ENCODE peak calls at places on chromosomes 5 and 9, in ten cellular contexts. S, V, E, P, W, C, T, N, Q and Y are unnamed samples. For H3K9me3, the result is how much of the 10 kb centered on the place peaks cover.

GRCh38 chr5:27048507-27048906 is 10.1 kb upstream of the CDH9 start:
- DNase-seq in S (no peak), V (no peak), E (no peak), P (no peak), W (no peak), C (no peak), T (no peak), N (no peak), Q (no peak), Y (no peak)

GRCh38 chr5:51731641-51732040 is 348.4 kb downstream of the ISL1 start:
- DNase-seq in S (no peak), V (no peak), E (no peak), P (no peak), W (no peak), C (no peak), T (no peak), N (no peak), Q (no peak), Y (no peak)

GRCh38 chr5:7244977-7245376 is 151.0 kb upstream of the ADCY2 start:
- DNase-seq in S (no peak), V (no peak), E (no peak), P (no peak), W (no peak), C (no peak), T (no peak), N (no peak), Q (no peak), Y (no peak)

GRCh38 chr9:7273575-7273974 is 515.8 kb downstream of the KDM4C start:
- DNase-seq in S (no peak), V (no peak), E (no peak), P (no peak), W (peak), C (no peak), T (no peak), N (no peak), Q (no peak), Y (no peak)

GRCh38 chr5:109964136-109964535 is 274.4 kb downstream of the MAN2A1 start:
- DNase-seq in S (no peak), V (no peak), E (no peak), P (no peak), W (no peak), C (no peak), T (no peak), N (no peak), Q (no peak), Y (no peak)

GRCh38 chr5:167906209-167906853 is 385.1 kb upstream of the WWC1 start:
- DNase-seq in S (no peak), V (no peak), E (no peak), P (no peak), W (no peak), C (no peak), T (no peak), N (no peak), Q (no peak), Y (no peak)

GRCh38 chr9:78777747-78778146 is 480.8 kb downstream of the PSAT1 start:
- DNase-seq in S (no peak), V (no peak), E (no peak), P (no peak), W (no peak), C (no peak), T (no peak), N (no peak), Q (no peak), Y (no peak)

GRCh38 chr5:131634666-131634995 is 398 bp downstream of the RAPGEF6 start:
- DNase-seq in S (no peak), V (no peak), E (peak), P (peak), W (no peak), C (peak), T (peak), N (peak), Q (peak), Y (peak)

GRCh38 chr9:105419981-105420597 is 27.7 kb upstream of the FSD1L start:
- DNase-seq in S (no peak), V (no peak), E (no peak), P (no peak), W (no peak), C (no peak), T (no peak), N (no peak), Q (no peak), Y (no peak)

GRCh38 chr5:102628449-102629175 is 126.5 kb upstream of the PAM start:
- DNase-seq in S (no peak), V (no peak), E (no peak), P (no peak), W (no peak), C (no peak), T (no peak), N (no peak), Q (no peak), Y (no peak)

GRCh38 chr9:543478-543877 is 298.0 kb upstream of the DMRT1 start:
- DNase-seq in S (no peak), V (no peak), E (no peak), P (no peak), W (no peak), C (no peak), T (no peak), N (no peak), Q (no peak), Y (no peak)

GRCh38 chr9:36903541-36904435 is 130.3 kb downstream of the PAX5 start:
- DNase-seq in S (no peak), V (no peak), E (peak), P (no peak), W (peak), C (peak), T (no peak), N (no peak), Q (peak), Y (no peak)

GRCh38 chr9:35651964-35652828 is 1.5 kb upstream of the SIT1 start:
- DNase-seq in S (no peak), V (no peak), E (no peak), P (no peak), W (no peak), C (no peak), T (no peak), N (peak), Q (peak), Y (no peak)

GRCh38 chr9:4386819-4387218 is 87.0 kb upstream of the GLIS3 start:
- DNase-seq in S (peak), V (no peak), E (no peak), P (no peak), W (no peak), C (no peak), T (no peak), N (no peak), Q (no peak), Y (no peak)

GRCh38 chr5:56190500-56190899 is 42.6 kb downstream of the ANKRD55 start:
- DNase-seq in S (peak), V (no peak), E (peak), P (no peak), W (no peak), C (no peak), T (no peak), N (peak), Q (peak), Y (no peak)

GRCh38 chr5:83942155-83942554 is 221.5 kb upstream of the HAPLN1 start:
- DNase-seq in S (no peak), V (no peak), E (no peak), P (no peak), W (no peak), C (no peak), T (no peak), N (no peak), Q (no peak), Y (no peak)

GRCh38 chr9:78326564-78326963 is 29.6 kb downstream of the PSAT1 start:
- DNase-seq in S (no peak), V (no peak), E (no peak), P (no peak), W (no peak), C (no peak), T (no peak), N (no peak), Q (no peak), Y (no peak)

GRCh38 chr5:126139086-126139485 is 284.1 kb upstream of the GRAMD2B start:
- DNase-seq in S (no peak), V (no peak), E (no peak), P (no peak), W (no peak), C (no peak), T (no peak), N (no peak), Q (no peak), Y (no peak)

GRCh38 chr5:88881566-88881965 is 1.4 kb downstream of the MEF2C start:
- DNase-seq in S (no peak), V (no peak), E (no peak), P (no peak), W (no peak), C (no peak), T (no peak), N (no peak), Q (no peak), Y (no peak)

GRCh38 chr5:143896471-143896870 is 84.5 kb downstream of the HMHB1 start:
- DNase-seq in S (no peak), V (no peak), E (no peak), P (no peak), W (no peak), C (no peak), T (no peak), N (no peak), Q (no peak), Y (no peak)

GRCh38 chr5:173328896-173329369 is 719 bp upstream of the STC2 start:
- DNase-seq in S (no peak), V (no peak), E (no peak), P (no peak), W (no peak), C (no peak), T (no peak), N (no peak), Q (peak), Y (no peak)

GRCh38 chr5:180868960-180869359 is 7.9 kb upstream of the ZFP62 start:
- DNase-seq in S (peak), V (peak), E (peak), P (peak), W (peak), C (peak), T (peak), N (peak), Q (peak), Y (peak)

GRCh38 chr5:179089502-179089901 is 29.3 kb downstream of the ZNF354C start:
- DNase-seq in S (no peak), V (no peak), E (no peak), P (no peak), W (no peak), C (no peak), T (no peak), N (no peak), Q (no peak), Y (no peak)
- H3K9me3 ChIP-seq in S (half or more), V (half or more), E (under half), P (under half), W (under half), C (under half), T (under half), N (under half), Q (under half), Y (under half)

DNA sequence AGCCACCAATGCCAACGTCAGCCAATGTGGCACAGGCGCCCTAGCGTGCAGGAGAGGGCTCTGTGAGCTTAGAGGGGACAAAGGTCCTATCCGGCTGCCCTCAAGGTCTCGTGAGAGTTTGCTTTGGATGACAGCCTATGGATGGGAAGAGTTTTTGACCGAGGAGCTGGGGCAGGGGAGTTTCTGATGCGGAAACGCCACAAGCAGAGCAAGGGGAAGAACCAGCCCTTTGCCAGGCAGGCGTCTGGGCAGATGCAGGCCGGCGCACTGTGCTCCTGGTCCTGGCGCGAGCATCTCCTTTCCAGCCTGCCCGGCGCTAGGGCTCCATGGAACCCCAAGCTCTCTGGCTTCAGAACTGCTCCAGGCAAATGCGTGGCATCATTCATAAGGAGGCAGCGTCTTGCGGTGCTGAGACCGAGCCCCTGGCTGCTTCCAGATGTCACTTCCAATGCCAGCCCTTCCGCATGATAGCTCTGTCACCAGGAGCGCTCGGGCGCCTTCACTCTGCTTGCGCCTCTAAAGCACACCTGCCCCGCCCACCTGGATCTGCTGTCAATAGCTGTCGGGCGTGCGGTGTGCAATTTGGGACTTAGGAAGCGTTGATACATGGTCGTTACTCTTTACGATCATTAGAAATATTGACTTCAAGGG is 374.9 kb upstream of the IRX1 start:
- DNase-seq in S (no peak), V (no peak), E (peak), P (no peak), W (no peak), C (no peak), T (peak), N (peak), Q (no peak), Y (no peak)
- H3K9me3 ChIP-seq in S (under half), V (under half), E (under half), P (under half), W (under half), C (under half), T (under half), N (under half), Q (under half), Y (under half)

DNA sequence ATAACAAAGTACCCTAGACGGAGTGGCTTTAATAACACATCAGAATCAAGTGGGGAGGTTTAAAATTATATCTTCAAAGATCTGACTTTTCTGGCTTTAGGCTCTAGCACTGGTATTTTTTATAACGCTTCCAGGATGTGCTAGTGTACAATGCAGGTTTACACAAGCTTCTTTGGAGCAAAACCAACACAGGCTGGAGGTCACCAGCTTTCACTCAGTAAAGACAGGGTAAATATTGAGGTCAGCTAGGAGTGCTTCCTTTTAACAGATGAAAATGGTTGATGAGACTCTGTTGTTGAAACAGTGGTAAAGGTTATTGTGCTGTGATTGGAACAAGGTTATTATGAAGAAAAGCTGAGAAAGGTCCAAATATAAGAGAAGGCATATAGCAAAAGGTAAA is 414.2 kb downstream of the TAF11L14 start:
- DNase-seq in S (no peak), V (no peak), E (no peak), P (no peak), W (no peak), C (no peak), T (no peak), N (no peak), Q (no peak), Y (no peak)
- H3K9me3 ChIP-seq in S (under half), V (under half), E (under half), P (under half), W (under half), C (under half), T (under half), N (under half), Q (under half), Y (under half)

GRCh38 chr5:23457780-23458179 is 49.6 kb upstream of the PRDM9 start:
- DNase-seq in S (no peak), V (no peak), E (no peak), P (no peak), W (no peak), C (no peak), T (no peak), N (no peak), Q (no peak), Y (no peak)
- H3K9me3 ChIP-seq in S (under half), V (under half), E (under half), P (under half), W (under half), C (under half), T (under half), N (under half), Q (under half), Y (under half)

GRCh38 chr9:94270009-94270408 is 10.9 kb downstream of the ZNF169 start:
- DNase-seq in S (no peak), V (no peak), E (no peak), P (no peak), W (no peak), C (no peak), T (no peak), N (no peak), Q (no peak), Y (no peak)
- H3K9me3 ChIP-seq in S (under half), V (under half), E (under half), P (under half), W (under half), C (under half), T (under half), N (under half), Q (under half), Y (under half)

DNA sequence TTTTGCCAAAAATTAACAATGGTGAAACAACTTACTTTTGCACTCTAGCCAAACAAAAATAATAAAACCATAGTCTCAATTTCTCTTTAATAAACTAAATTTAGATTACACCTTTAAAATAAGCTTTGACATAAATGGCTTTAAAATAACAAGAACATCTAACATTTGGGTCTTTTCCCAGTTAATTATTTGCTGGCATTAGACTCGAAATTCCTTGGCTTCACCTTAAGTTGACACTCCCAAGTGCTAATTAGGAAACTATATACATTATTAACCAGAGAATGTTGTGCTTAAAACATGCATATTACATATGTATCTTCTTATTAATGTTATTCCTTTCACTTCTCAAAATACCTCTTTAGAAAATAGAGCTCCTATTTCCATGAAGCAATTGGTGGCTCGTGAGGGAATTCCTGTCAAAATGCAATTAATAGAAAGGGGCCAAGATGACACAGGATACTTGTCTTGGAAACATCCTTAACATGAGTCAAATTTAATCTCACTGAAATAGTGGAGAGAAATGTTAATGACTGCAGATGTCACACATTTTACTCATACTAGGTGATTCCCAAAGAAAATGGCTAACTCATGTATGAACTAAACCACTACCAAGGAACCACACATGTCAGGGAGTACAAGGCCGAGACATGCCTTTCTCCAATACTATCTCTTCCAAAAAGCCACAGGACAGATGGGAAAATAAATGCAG is 932.9 kb upstream of the DMAC1 start:
- DNase-seq in S (no peak), V (no peak), E (no peak), P (no peak), W (no peak), C (no peak), T (no peak), N (no peak), Q (no peak), Y (no peak)
- H3K9me3 ChIP-seq in S (under half), V (under half), E (under half), P (under half), W (under half), C (under half), T (under half), N (under half), Q (under half), Y (under half)

GRCh38 chr5:65938256-65938655 is 11.9 kb downstream of the ERBIN start:
- DNase-seq in S (no peak), V (no peak), E (no peak), P (no peak), W (no peak), C (no peak), T (no peak), N (no peak), Q (no peak), Y (no peak)
- H3K9me3 ChIP-seq in S (under half), V (under half), E (under half), P (under half), W (under half), C (under half), T (under half), N (under half), Q (under half), Y (under half)

GRCh38 chr9:129514891-129515290 is 106.0 kb downstream of the C9orf50 start:
- DNase-seq in S (no peak), V (no peak), E (no peak), P (no peak), W (no peak), C (no peak), T (no peak), N (no peak), Q (no peak), Y (no peak)
- H3K9me3 ChIP-seq in S (under half), V (under half), E (under half), P (under half), W (under half), C (under half), T (under half), N (under half), Q (under half), Y (under half)

DNA sequence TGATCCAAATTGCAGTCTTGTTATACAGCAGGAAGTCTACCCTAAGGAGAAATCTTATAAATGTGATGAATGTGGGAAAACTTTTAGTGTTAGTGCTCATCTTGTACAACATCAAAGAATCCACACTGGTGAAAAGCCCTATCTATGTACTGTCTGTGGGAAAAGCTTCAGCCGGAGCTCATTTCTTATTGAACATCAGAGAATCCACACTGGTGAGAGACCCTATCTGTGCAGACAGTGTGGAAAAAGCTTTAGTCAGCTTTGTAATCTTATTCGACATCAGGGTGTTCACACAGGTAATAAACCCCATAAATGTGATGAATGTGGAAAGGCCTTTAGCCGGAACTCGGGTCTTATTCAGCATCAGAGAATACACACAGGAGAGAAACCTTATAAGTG is 10.4 kb downstream of the ZNF189 start:
- DNase-seq in S (no peak), V (no peak), E (no peak), P (no peak), W (no peak), C (no peak), T (no peak), N (no peak), Q (no peak), Y (no peak)
- H3K9me3 ChIP-seq in S (half or more), V (half or more), E (under half), P (under half), W (under half), C (half or more), T (under half), N (under half), Q (under half), Y (under half)

DNA sequence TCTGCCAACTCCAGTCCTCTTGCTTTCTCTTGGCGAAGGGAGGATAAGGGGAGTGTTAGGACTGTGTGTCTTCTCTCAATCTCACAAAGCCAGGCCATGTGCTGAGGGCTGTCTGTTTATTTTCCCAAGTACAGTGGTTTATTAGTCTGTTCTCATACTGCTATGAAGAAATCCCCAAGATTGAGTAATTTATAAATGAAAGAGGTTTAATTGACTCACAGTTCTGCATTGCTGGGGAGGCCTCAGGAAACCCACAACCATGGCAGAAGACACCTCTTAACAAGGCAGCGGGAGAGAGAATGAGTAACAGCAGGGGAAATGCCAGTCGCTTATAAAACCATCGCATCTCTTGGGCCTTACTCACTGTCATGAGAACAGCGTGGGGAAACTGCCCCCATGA is 36.2 kb upstream of the CKS2 start:
- DNase-seq in S (no peak), V (no peak), E (no peak), P (no peak), W (no peak), C (no peak), T (no peak), N (no peak), Q (no peak), Y (no peak)
- H3K9me3 ChIP-seq in S (under half), V (under half), E (under half), P (under half), W (under half), C (under half), T (under half), N (under half), Q (under half), Y (under half)